ENCODE peak calls at places on chromosomes 12 and 14, in five cellular contexts. X is fibroblast of lung, O is mesendoderm, L is GM23338, A is H9. B is an unnamed sample. For H3K79me2, the result is how much of the 10 kb centered on the place peaks cover.

GRCh38 chr14:42683690-42684089 is 1077.0 kb downstream of the LRFN5 start:
- DNase-seq in L (no peak), X (peak), A (no peak), O (no peak), B (no peak)

GRCh38 chr12:53696655-53697321 is 20.9 kb upstream of the ATP5MC2 start:
- DNase-seq in O (no peak), L (peak), A (no peak), X (no peak), B (no peak)

GRCh38 chr12:56991319-56991906 is 14.9 kb downstream of the ZBTB39 start:
- DNase-seq in A (peak), X (peak), L (no peak), O (no peak), B (no peak)

GRCh38 chr12:42564540-42564939 is 25.0 kb downstream of the PRICKLE1 start:
- DNase-seq in L (no peak), X (no peak), O (no peak), A (no peak), B (no peak)

GRCh38 chr12:76368230-76368629 is 20.0 kb upstream of the BBS10 start:
- DNase-seq in L (no peak), X (no peak), O (no peak), A (no peak), B (no peak)

GRCh38 chr12:48001426-48002178 is 2.7 kb downstream of the COL2A1 start:
- DNase-seq in X (peak), A (peak), O (peak), L (peak), B (peak)

GRCh38 chr14:67514203-67514607 is 18.9 kb upstream of the PLEKHH1 start:
- DNase-seq in A (no peak), X (no peak), O (no peak), L (peak), B (no peak)

GRCh38 chr14:82422186-82422585 is 888.5 kb upstream of the SEL1L start:
- DNase-seq in X (no peak), A (no peak), L (no peak), O (no peak), B (no peak)

GRCh38 chr12:99093166-99093565 is 448.1 kb downstream of the APAF1 start:
- DNase-seq in O (peak), L (peak), A (no peak), X (no peak), B (no peak)

GRCh38 chr12:45165284-45165683 is 50.6 kb upstream of the ANO6 start:
- DNase-seq in O (no peak), X (no peak), L (no peak), A (no peak), B (no peak)

GRCh38 chr14:74557691-74558090 is 54.3 kb downstream of the LTBP2 start:
- DNase-seq in L (no peak), A (no peak), X (no peak), O (no peak), B (no peak)

GRCh38 chr14:74558655-74559054 is 53.4 kb downstream of the LTBP2 start:
- DNase-seq in X (peak), A (no peak), O (no peak), L (no peak), B (no peak)

GRCh38 chr14:74554742-74555362 is 57.2 kb downstream of the LTBP2 start:
- DNase-seq in L (no peak), X (no peak), O (no peak), A (no peak), B (no peak)

GRCh38 chr14:74552623-74553022 is 59.1 kb downstream of the ISCA2 start:
- DNase-seq in X (peak), O (no peak), L (no peak), A (no peak), B (no peak)

DNA sequence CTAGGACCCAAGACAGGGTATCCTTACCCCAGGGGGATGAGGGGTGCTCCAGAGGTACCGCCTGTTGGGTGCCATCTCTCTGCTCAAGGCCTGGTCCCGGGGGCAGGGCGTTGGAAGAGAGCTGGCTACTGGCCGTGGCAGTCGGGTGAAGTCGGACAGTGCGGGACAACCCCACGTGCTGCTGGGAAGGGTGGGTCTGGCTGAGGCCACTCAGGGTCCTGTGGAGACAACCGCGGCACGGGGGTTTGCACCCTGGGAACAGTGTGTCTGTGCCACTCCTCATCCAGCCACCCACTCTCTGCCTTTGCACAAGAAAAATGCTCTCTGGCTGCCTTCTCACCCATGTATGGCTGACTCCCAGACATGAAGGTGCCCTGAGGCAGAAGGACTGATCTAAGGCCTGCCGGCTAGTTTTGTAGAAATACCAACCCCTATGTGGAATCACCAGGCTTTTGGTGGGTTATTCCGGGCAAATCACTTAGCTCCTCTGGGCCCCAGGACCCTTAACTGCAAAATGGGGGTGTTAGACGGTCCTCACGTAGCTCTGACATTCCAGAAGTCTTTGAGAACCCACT is 56.5 kb downstream of the LTBP2 start:
- DNase-seq in L (no peak), A (no peak), O (no peak), X (no peak), B (no peak)
- H3K79me2 ChIP-seq in L (under half), A (under half), O (under half), X (under half), B (under half)

DNA sequence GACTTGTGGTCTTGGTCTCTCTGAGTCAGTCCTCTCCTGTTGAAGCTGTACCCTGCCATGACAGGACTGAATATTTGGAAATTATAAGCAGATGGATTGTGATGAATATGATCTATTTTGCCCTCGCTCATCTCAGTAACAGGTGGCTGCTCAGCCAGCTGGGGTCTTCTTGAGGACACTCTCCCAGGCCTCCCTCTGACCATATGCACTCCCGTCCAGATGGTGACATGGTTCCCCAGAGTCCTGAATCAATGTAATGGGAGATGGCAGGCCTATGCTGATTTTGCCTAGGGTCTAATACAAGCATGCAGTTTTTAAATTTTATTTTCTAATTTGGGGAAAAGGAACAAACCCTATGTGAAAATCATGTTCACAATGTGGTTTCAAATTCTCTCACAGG is 63.1 kb upstream of the TRHDE start:
- DNase-seq in X (no peak), O (no peak), L (no peak), A (no peak), B (no peak)
- H3K79me2 ChIP-seq in X (under half), O (under half), L (under half), A (under half), B (under half)

DNA sequence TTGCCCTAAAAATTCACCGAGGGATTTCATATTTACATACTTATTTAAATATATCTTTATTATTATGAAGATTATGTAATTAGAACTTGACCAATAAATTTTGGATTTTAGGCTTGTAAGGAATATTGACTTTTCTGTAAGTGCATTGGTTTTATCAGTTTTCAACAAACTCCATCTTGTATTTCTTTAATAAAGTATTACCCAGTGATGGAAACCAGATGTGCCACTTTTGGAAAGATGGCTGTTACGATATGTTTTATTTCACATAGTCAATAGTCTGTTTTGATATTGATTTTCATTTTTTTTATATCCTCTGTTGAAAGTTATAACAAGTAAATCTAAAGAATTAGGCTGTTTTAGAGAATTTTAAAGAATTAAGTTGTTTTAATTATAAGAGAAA is 1.8 kb downstream of the MON2 start:
- DNase-seq in O (no peak), X (no peak), L (no peak), A (no peak), B (no peak)
- H3K79me2 ChIP-seq in O (under half), X (half or more), L (half or more), A (under half), B (half or more)

DNA sequence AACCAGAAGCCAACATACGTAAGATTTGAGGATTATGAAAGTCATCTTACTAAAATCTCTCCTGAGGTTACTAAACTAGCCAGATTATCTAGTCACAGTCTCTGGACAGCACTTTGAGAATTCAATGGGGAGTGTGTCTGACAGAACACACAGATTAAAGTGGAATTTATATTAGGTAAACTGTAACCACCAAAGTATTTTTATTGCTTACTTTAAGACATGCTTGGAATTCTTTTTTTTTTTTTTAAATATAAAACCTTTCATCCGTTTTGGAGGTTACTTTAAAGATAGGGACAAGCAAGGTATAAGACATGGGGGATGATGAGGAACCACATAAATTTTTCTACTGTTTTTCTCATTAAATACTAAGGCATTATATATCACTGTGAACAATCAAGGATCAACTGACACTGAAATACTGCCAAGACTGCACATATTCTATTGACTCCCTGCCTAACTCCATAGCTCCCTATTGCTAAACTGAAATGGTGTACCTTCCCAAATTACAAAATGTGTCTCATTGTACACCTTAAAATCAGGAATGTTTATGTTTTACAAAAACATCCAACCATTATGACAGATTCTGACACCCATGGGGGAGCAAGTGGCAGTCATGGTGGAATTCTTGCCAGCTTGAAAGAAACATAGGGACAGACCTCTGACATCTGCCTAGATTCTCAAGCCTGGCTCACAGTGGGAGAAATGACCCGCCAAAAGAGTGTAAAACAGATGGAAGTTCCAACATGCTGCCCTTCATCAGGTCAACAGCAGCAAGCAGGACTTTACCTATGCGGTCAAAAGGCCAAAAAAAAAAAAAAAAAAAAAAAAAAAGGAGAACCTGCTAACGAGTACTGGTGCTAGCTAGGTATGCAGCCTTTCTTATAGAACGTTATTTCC is 239.3 kb downstream of the MED13L start:
- DNase-seq in L (no peak), A (no peak), O (no peak), X (no peak), B (no peak)
- H3K79me2 ChIP-seq in L (under half), A (under half), O (under half), X (under half), B (half or more)

DNA sequence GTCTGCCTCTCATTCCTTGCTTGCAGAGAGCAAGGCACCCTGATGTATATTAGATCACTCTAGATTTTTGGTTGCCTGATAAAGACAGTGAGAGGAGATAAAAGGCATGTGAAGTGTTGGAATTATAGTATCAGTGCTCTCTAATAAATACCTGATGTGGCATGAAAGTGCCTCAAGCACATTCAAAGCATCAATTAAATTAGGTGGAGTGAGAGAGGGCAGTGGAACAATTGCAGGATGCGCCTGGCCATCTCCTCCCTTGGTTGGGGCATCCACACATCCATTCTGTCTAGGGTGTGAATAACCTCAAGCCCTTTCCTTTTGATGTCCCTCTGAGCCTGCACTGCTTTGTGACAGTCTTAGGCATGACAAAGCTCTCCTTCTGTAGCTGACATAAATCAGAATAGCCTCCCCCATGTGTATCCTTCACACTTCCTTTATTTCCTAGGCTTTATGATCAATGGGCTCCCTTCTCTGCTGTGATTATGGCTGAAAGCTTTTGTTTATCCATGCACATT is 13.6 kb downstream of the EMP1 start:
- DNase-seq in L (no peak), A (no peak), O (peak), X (no peak), B (peak)
- H3K79me2 ChIP-seq in L (under half), A (under half), O (under half), X (half or more), B (under half)

GRCh38 chr12:110566993-110567392 is 16.1 kb downstream of the PPTC7 start:
- DNase-seq in A (no peak), O (no peak), L (no peak), X (no peak), B (no peak)
- H3K79me2 ChIP-seq in A (under half), O (under half), L (half or more), X (under half), B (half or more)

DNA sequence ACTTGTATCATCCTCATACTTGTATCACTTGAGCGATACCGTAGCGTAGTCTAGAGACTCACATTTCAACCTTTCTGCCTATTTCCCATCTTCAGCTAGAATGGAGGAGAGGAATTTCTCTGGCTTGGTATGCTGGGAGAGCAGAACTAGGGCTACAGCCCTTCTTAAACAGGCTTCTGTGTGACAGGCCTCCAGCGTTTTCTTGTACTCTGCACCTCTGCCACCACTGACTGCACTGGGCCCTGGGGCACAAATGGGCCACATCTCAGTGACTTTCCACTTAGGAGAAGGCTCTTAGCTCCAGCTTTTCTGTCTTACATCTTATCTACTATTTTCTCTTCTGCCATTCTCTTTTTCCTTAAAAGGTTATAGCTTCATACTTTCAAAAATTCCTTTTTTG is 26.8 kb downstream of the HCFC2 start:
- DNase-seq in A (no peak), X (no peak), O (peak), L (no peak), B (peak)
- H3K79me2 ChIP-seq in A (under half), X (under half), O (under half), L (under half), B (under half)

GRCh38 chr12:116262741-116263140 is 14.8 kb downstream of the MED13L start:
- DNase-seq in L (no peak), O (no peak), A (no peak), X (no peak), B (no peak)

GRCh38 chr12:116261525-116262100 is 15.9 kb downstream of the MED13L start:
- DNase-seq in L (no peak), X (no peak), O (no peak), A (no peak), B (no peak)

GRCh38 chr12:116263844-116264243 is 13.6 kb downstream of the MED13L start:
- DNase-seq in X (no peak), L (peak), A (no peak), O (peak), B (peak)

GRCh38 chr12:116264525-116265070 is 12.9 kb downstream of the MED13L start:
- DNase-seq in X (no peak), O (peak), A (no peak), L (peak), B (peak)

GRCh38 chr12:116263431-116263830 is 14.1 kb downstream of the MED13L start:
- DNase-seq in L (no peak), A (no peak), O (no peak), X (no peak), B (no peak)
- H3K79me2 ChIP-seq in L (half or more), A (under half), O (half or more), X (half or more), B (half or more)

DNA sequence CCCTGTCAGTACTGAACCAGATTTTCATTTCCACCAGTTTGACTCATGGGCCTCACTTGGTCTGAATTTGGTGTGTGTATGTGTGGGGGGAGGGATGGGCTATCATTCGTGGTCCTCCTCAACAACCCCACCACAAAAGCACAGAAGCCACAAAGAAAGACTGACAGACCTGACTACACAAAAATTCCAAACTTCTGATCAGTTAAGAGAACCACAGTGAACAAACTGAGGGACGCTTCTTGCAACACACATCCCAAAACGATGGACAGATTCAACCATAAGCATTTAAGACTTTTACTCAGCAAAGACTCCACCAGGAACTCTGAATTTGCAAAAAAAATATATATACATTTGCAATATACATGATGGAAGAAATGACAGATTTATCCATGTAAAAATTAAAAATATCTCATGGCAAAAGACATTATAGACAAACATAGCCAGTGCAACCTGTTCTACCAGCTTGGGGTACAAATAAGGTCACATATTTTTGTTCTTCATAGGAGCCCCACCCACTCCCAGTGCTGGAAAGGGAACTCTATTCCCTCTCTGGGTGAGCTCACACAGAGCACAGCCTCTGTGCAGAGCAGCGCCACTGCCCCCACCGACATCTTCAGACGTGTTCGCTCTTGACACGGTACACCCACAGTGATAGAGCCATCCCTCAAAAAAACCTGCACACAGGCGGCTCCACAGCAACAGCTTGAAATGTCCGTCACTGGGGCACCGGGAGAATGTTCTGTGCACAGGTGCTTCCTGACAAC is 49.7 kb downstream of the JAG2 start:
- DNase-seq in A (no peak), L (no peak), X (no peak), O (no peak), B (no peak)
- H3K79me2 ChIP-seq in A (under half), L (under half), X (under half), O (under half), B (under half)

GRCh38 chr12:6362383-6362782 is 13.0 kb downstream of the SCNN1A start:
- DNase-seq in O (no peak), X (no peak), A (no peak), L (no peak), B (no peak)

GRCh38 chr12:6361834-6362233 is 13.5 kb downstream of the SCNN1A start:
- DNase-seq in L (no peak), A (peak), O (no peak), X (peak), B (no peak)

GRCh38 chr12:6363330-6364036 is 11.9 kb downstream of the SCNN1A start:
- DNase-seq in A (peak), X (peak), L (peak), O (peak), B (peak)

GRCh38 chr12:6364037-6364360 is 11.4 kb downstream of the SCNN1A start:
- DNase-seq in O (no peak), A (no peak), L (no peak), X (no peak), B (no peak)

GRCh38 chr12:6363010-6363329 is 12.4 kb downstream of the SCNN1A start:
- DNase-seq in O (no peak), L (no peak), A (no peak), X (no peak), B (no peak)
- H3K79me2 ChIP-seq in O (under half), L (under half), A (under half), X (under half), B (under half)